ENCODE peak calls at places on chromosomes 4 and X, in seven cellular contexts. One of them, this sample, is unnamed.

GRCh38 chr4:124631760-124632159 is 80.8 kb downstream of the ANKRD50 start:
- DNase-seq in astrocyte: peak
- DNase-seq in stomach: peak
- DNase-seq in CD8-positive, alpha-beta T cell: no peak
- DNase-seq in lower lobe of right lung: no peak
- DNase-seq in tibial artery: no peak
- DNase-seq in WERI-Rb-1: no peak
- DNase-seq in this sample: no peak

GRCh38 chrX:18855919-18856644 is 127.8 kb downstream of the PHKA2 start:
- DNase-seq in astrocyte: peak
- DNase-seq in stomach: no peak
- DNase-seq in CD8-positive, alpha-beta T cell: no peak
- DNase-seq in lower lobe of right lung: no peak
- DNase-seq in tibial artery: no peak
- DNase-seq in WERI-Rb-1: no peak
- DNase-seq in this sample: no peak

GRCh38 chr4:87838207-87838606 is 5.4 kb downstream of the MEPE start:
- DNase-seq in astrocyte: no peak
- DNase-seq in stomach: no peak
- DNase-seq in CD8-positive, alpha-beta T cell: no peak
- DNase-seq in lower lobe of right lung: no peak
- DNase-seq in tibial artery: no peak
- DNase-seq in WERI-Rb-1: no peak
- DNase-seq in this sample: no peak

GRCh38 chr4:2797545-2798305 is 4.8 kb downstream of the SH3BP2 start:
- DNase-seq in astrocyte: no peak
- DNase-seq in stomach: peak
- DNase-seq in CD8-positive, alpha-beta T cell: no peak
- DNase-seq in lower lobe of right lung: peak
- DNase-seq in tibial artery: peak
- DNase-seq in WERI-Rb-1: peak
- DNase-seq in this sample: no peak

GRCh38 chr4:142405021-142405991 is 440.8 kb downstream of the INPP4B start:
- DNase-seq in astrocyte: peak
- DNase-seq in stomach: peak
- DNase-seq in CD8-positive, alpha-beta T cell: peak
- DNase-seq in lower lobe of right lung: peak
- DNase-seq in tibial artery: peak
- DNase-seq in WERI-Rb-1: peak
- DNase-seq in this sample: no peak

GRCh38 chr4:19739101-19739651 is 512.5 kb upstream of the SLIT2 start:
- DNase-seq in astrocyte: peak
- DNase-seq in stomach: no peak
- DNase-seq in CD8-positive, alpha-beta T cell: no peak
- DNase-seq in lower lobe of right lung: no peak
- DNase-seq in tibial artery: no peak
- DNase-seq in WERI-Rb-1: no peak
- DNase-seq in this sample: no peak

GRCh38 chrX:101410461-101410860 is 2.4 kb downstream of the HNRNPH2 start:
- DNase-seq in astrocyte: no peak
- DNase-seq in stomach: no peak
- DNase-seq in CD8-positive, alpha-beta T cell: no peak
- DNase-seq in lower lobe of right lung: no peak
- DNase-seq in tibial artery: no peak
- DNase-seq in WERI-Rb-1: no peak
- DNase-seq in this sample: no peak

GRCh38 chrX:12910424-12910823 is 4.0 kb downstream of the TLR8 start:
- DNase-seq in astrocyte: no peak
- DNase-seq in stomach: no peak
- DNase-seq in CD8-positive, alpha-beta T cell: no peak
- DNase-seq in lower lobe of right lung: no peak
- DNase-seq in tibial artery: no peak
- DNase-seq in WERI-Rb-1: no peak
- DNase-seq in this sample: no peak

GRCh38 chr4:2321279-2322196 is 59.6 kb upstream of the MXD4 start:
- DNase-seq in astrocyte: no peak
- DNase-seq in stomach: no peak
- DNase-seq in CD8-positive, alpha-beta T cell: no peak
- DNase-seq in lower lobe of right lung: no peak
- DNase-seq in tibial artery: peak
- DNase-seq in WERI-Rb-1: no peak
- DNase-seq in this sample: peak

GRCh38 chrX:138378876-138379275 is 332.6 kb downstream of the FGF13 start:
- DNase-seq in astrocyte: no peak
- DNase-seq in stomach: no peak
- DNase-seq in CD8-positive, alpha-beta T cell: no peak
- DNase-seq in lower lobe of right lung: no peak
- DNase-seq in tibial artery: no peak
- DNase-seq in WERI-Rb-1: no peak
- DNase-seq in this sample: no peak

GRCh38 chr4:149997881-149998421 is 80.3 kb upstream of the DCLK2 start:
- DNase-seq in astrocyte: peak
- DNase-seq in stomach: no peak
- DNase-seq in CD8-positive, alpha-beta T cell: no peak
- DNase-seq in lower lobe of right lung: no peak
- DNase-seq in tibial artery: no peak
- DNase-seq in WERI-Rb-1: no peak
- DNase-seq in this sample: no peak

GRCh38 chrX:18769364-18769763 is 61.9 kb downstream of the PPEF1 start:
- DNase-seq in astrocyte: no peak
- DNase-seq in stomach: no peak
- DNase-seq in CD8-positive, alpha-beta T cell: no peak
- DNase-seq in lower lobe of right lung: no peak
- DNase-seq in tibial artery: no peak
- DNase-seq in WERI-Rb-1: no peak
- DNase-seq in this sample: no peak

GRCh38 chrX:118976599-118977340 is 2.4 kb downstream of the LONRF3 start:
- DNase-seq in astrocyte: no peak
- DNase-seq in stomach: peak
- DNase-seq in CD8-positive, alpha-beta T cell: no peak
- DNase-seq in lower lobe of right lung: peak
- DNase-seq in tibial artery: peak
- DNase-seq in WERI-Rb-1: peak
- DNase-seq in this sample: no peak

GRCh38 chr4:78417603-78418002 is 134.0 kb upstream of the ANXA3 start:
- DNase-seq in astrocyte: no peak
- DNase-seq in stomach: no peak
- DNase-seq in CD8-positive, alpha-beta T cell: no peak
- DNase-seq in lower lobe of right lung: no peak
- DNase-seq in tibial artery: no peak
- DNase-seq in WERI-Rb-1: no peak
- DNase-seq in this sample: no peak

GRCh38 chrX:21590012-21590776 is 67.9 kb downstream of the KLHL34 start:
- DNase-seq in astrocyte: no peak
- DNase-seq in stomach: no peak
- DNase-seq in CD8-positive, alpha-beta T cell: no peak
- DNase-seq in lower lobe of right lung: no peak
- DNase-seq in tibial artery: no peak
- DNase-seq in WERI-Rb-1: no peak
- DNase-seq in this sample: no peak

GRCh38 chrX:104351173-104351769 is 96.5 kb upstream of the ESX1 start:
- DNase-seq in astrocyte: peak
- DNase-seq in stomach: no peak
- DNase-seq in CD8-positive, alpha-beta T cell: no peak
- DNase-seq in lower lobe of right lung: no peak
- DNase-seq in tibial artery: no peak
- DNase-seq in WERI-Rb-1: no peak
- DNase-seq in this sample: no peak

GRCh38 chr4:76895619-76896018 is 2.3 kb downstream of the SOWAHB start:
- DNase-seq in astrocyte: no peak
- DNase-seq in stomach: no peak
- DNase-seq in CD8-positive, alpha-beta T cell: no peak
- DNase-seq in lower lobe of right lung: no peak
- DNase-seq in tibial artery: no peak
- DNase-seq in WERI-Rb-1: no peak
- DNase-seq in this sample: no peak
- TF ChIP-seq CTCF in astrocyte: no peak
- TF ChIP-seq CTCF in stomach: no peak
- TF ChIP-seq CTCF in CD8-positive, alpha-beta T cell: no peak
- TF ChIP-seq CTCF in lower lobe of right lung: no peak
- TF ChIP-seq CTCF in tibial artery: no peak
- TF ChIP-seq CTCF in WERI-Rb-1: peak
- TF ChIP-seq CTCF in this sample: no peak

GRCh38 chr4:51880016-51880915 is 37.3 kb downstream of the DCUN1D4 start:
- DNase-seq in astrocyte: no peak
- DNase-seq in stomach: no peak
- DNase-seq in CD8-positive, alpha-beta T cell: no peak
- DNase-seq in lower lobe of right lung: no peak
- DNase-seq in tibial artery: no peak
- DNase-seq in WERI-Rb-1: no peak
- DNase-seq in this sample: no peak
- H3K27ac ChIP-seq in astrocyte: no peak
- H3K27ac ChIP-seq in stomach: no peak
- H3K27ac ChIP-seq in CD8-positive, alpha-beta T cell: no peak
- H3K27ac ChIP-seq in lower lobe of right lung: no peak
- H3K27ac ChIP-seq in tibial artery: no peak
- H3K27ac ChIP-seq in WERI-Rb-1: no peak
- H3K27ac ChIP-seq in this sample: no peak

DNA sequence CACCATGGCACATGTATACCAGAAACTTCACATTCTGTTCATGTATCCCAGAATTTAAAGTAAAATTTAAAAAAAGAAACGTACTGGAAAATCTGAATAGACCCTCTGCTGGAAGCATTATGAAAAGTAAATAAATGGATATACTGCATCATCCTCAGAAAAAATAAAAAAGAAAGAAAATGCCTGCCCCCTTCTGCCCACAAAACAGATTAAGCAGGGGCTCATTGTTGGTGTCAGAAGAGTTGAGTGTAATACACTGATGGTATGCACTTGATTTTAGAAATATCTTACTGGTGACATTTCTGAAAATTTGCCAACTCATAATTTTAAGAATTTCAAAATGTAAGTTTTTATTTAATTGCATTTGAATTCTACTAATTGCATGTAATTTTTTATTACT is 77.8 kb downstream of the LRP2BP start:
- DNase-seq in astrocyte: no peak
- DNase-seq in stomach: no peak
- DNase-seq in CD8-positive, alpha-beta T cell: no peak
- DNase-seq in lower lobe of right lung: no peak
- DNase-seq in tibial artery: no peak
- DNase-seq in WERI-Rb-1: no peak
- DNase-seq in this sample: no peak
- TF ChIP-seq CTCF in astrocyte: no peak
- TF ChIP-seq CTCF in stomach: no peak
- TF ChIP-seq CTCF in CD8-positive, alpha-beta T cell: no peak
- TF ChIP-seq CTCF in lower lobe of right lung: no peak
- TF ChIP-seq CTCF in tibial artery: no peak
- TF ChIP-seq CTCF in WERI-Rb-1: no peak
- TF ChIP-seq CTCF in this sample: no peak

DNA sequence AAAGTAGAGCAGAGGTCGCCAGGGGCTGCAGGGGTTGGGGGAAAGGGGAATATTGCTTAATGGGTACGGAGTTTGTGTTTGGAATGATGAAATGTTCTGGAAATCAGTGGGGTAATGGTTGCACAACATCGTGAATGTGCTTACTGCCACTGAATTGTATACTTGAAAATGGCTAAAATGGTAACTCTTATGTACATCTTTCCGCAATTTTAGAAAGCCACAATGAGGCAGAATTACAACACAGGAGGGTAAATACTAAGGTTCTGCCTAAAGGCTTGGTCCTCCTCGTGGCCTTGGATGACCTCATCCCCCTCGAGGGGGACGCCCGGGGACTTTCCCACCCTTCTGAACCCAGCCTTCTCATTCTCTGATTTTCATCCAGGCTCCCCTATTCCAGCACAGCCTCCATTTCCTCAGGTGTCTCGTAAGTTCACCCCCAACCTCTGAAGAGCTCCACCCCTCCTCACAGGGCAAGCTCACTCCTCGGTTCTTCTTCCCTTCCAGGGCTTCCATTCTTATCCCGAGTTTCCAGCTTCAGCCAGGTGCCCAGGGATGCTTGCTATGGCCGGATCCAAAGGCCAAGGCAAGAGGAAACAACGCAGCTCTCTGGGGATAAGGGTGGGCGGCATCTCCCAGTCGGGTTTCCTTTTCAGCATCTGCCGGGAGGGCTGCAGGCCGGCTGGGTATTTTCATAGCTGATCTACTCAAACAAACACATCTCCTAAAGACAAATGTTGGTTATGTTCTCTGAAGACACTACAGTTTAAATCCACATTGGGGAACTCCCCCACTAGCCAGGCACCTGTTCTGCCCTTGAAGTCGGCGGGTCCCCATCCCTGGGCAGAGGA is 71.3 kb upstream of the ACSL1 start:
- DNase-seq in astrocyte: no peak
- DNase-seq in stomach: no peak
- DNase-seq in CD8-positive, alpha-beta T cell: no peak
- DNase-seq in lower lobe of right lung: peak
- DNase-seq in tibial artery: no peak
- DNase-seq in WERI-Rb-1: no peak
- DNase-seq in this sample: no peak
- H3K27ac ChIP-seq in astrocyte: no peak
- H3K27ac ChIP-seq in stomach: no peak
- H3K27ac ChIP-seq in CD8-positive, alpha-beta T cell: no peak
- H3K27ac ChIP-seq in lower lobe of right lung: peak
- H3K27ac ChIP-seq in tibial artery: no peak
- H3K27ac ChIP-seq in WERI-Rb-1: no peak
- H3K27ac ChIP-seq in this sample: no peak